ENCODE peak calls at places on chromosomes 16 and 17, in seven cellular contexts. E is PC-3, P is fibroblast of pulmonary artery, W is heart right ventricle, X is bronchial epithelial cell, G is AG09309, V is IMR-90. L is an unnamed sample.

GRCh38 chr17:19728114-19728495 is 11.7 kb upstream of the SLC47A2 start:
- DNase-seq in V (peak), E (peak), G (peak), W (peak), P (peak), X (peak), L (peak)

GRCh38 chr16:48330847-48331204 is 54.4 kb downstream of the SIAH1 start:
- DNase-seq in E (no peak), V (no peak), G (no peak), W (no peak), X (no peak), P (no peak), L (no peak)

GRCh38 chr17:68954146-68954971 is 833 bp downstream of the ABCA8 start:
- DNase-seq in W (no peak), P (peak), E (peak), V (peak), X (no peak), G (no peak), L (peak)

GRCh38 chr16:22204091-22204655 is 1.9 kb upstream of the EEF2K start:
- DNase-seq in G (no peak), P (no peak), X (no peak), W (no peak), E (no peak), V (no peak), L (no peak)

GRCh38 chr17:39563476-39563875 is 44.2 kb downstream of the NEUROD2 start:
- DNase-seq in W (no peak), V (no peak), G (no peak), E (no peak), P (peak), X (no peak), L (no peak)

GRCh38 chr16:57141822-57142631 is 43.8 kb downstream of the PSME3IP1 start:
- DNase-seq in G (no peak), E (no peak), V (no peak), P (no peak), W (no peak), X (peak), L (no peak)

GRCh38 chr16:57270221-57271062 is 14.0 kb downstream of the PLLP start:
- DNase-seq in G (no peak), W (no peak), P (no peak), E (no peak), V (no peak), X (no peak), L (no peak)

GRCh38 chr16:78005881-78006280 is 16.5 kb upstream of the CLEC3A start:
- DNase-seq in X (no peak), P (no peak), W (no peak), V (no peak), G (no peak), E (no peak), L (no peak)

GRCh38 chr16:2857451-2858244 is at the start of gene PRSS22:
- DNase-seq in E (peak), G (no peak), W (no peak), X (peak), V (peak), P (no peak), L (no peak)

GRCh38 chr17:20805751-20806150 is 226.2 kb downstream of the CDRT15L2 start:
- DNase-seq in W (no peak), E (no peak), G (no peak), V (no peak), P (no peak), X (peak), L (no peak)

DNA sequence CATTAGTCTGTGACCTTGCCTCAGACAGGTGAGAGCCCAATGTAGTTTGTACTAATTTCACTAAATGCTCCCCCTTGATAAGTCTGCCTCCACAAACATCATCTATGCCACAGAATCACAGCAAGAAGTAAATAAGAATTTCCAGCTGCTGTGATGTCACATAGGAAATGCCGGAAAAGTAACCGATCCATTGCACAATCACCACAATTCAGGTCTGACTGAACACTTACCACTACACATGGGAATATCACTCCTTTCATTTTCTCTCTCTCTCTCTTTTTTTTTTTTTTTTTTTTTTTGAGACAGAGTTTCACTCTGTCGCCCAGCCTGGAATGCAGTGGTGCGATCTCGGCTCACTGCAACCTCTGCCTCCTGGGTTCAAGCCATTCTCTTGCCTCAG is 79.0 kb upstream of the CDH11 start:
- DNase-seq in V (peak), W (no peak), G (no peak), X (peak), P (peak), E (no peak), L (no peak)
- H3K4me3 ChIP-seq in V (no peak), W (no peak), G (no peak), X (no peak), P (no peak), E (no peak), L (no peak)

DNA sequence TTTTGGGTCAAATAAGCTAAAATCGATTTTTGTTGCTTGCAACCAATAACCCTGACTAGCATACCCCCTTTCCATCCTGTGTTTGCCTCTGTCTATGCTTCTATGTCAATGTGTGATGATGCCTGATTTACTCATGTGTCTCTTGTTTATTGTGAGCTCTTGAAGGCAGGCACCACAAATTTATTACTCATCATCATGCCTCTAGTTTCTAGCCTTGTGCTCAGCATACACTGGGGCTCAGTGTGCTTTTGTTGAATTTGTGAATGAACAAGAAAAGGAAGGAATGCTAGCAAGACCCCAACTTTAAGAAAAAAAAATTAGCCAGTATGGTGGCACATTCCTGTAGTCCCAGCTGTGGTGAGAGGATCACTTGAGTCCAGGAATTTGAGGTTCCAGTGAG is 119.1 kb upstream of the GPR139 start:
- DNase-seq in V (no peak), W (no peak), G (no peak), X (no peak), P (no peak), E (no peak), L (no peak)
- H3K4me3 ChIP-seq in V (no peak), W (no peak), G (no peak), X (no peak), P (no peak), E (no peak), L (no peak)

GRCh38 chr17:17557796-17558195 is 33.7 kb downstream of the PEMT start:
- DNase-seq in V (no peak), P (no peak), G (no peak), X (no peak), W (peak), E (no peak), L (no peak)
- H3K4me3 ChIP-seq in V (no peak), P (no peak), G (no peak), X (no peak), W (no peak), E (no peak), L (no peak)

GRCh38 chr16:75310541-75310940 is 59.1 kb upstream of the BCAR1 start:
- DNase-seq in X (no peak), E (no peak), W (no peak), V (no peak), P (no peak), G (no peak), L (no peak)
- H3K4me3 ChIP-seq in X (no peak), E (no peak), W (no peak), V (no peak), P (no peak), G (no peak), L (no peak)

GRCh38 chr17:50949128-50950001 is 83.2 kb upstream of the TOB1 start:
- DNase-seq in X (no peak), W (no peak), E (no peak), G (no peak), V (no peak), P (no peak), L (no peak)
- H3K4me3 ChIP-seq in X (no peak), W (no peak), E (no peak), G (no peak), V (no peak), P (no peak), L (no peak)

GRCh38 chr17:7916383-7916677 is 241 bp upstream of the RNF227 start:
- DNase-seq in X (no peak), P (no peak), G (no peak), W (no peak), V (no peak), E (no peak), L (no peak)
- H3K4me3 ChIP-seq in X (peak), P (peak), G (peak), W (peak), V (peak), E (no peak), L (peak)

DNA sequence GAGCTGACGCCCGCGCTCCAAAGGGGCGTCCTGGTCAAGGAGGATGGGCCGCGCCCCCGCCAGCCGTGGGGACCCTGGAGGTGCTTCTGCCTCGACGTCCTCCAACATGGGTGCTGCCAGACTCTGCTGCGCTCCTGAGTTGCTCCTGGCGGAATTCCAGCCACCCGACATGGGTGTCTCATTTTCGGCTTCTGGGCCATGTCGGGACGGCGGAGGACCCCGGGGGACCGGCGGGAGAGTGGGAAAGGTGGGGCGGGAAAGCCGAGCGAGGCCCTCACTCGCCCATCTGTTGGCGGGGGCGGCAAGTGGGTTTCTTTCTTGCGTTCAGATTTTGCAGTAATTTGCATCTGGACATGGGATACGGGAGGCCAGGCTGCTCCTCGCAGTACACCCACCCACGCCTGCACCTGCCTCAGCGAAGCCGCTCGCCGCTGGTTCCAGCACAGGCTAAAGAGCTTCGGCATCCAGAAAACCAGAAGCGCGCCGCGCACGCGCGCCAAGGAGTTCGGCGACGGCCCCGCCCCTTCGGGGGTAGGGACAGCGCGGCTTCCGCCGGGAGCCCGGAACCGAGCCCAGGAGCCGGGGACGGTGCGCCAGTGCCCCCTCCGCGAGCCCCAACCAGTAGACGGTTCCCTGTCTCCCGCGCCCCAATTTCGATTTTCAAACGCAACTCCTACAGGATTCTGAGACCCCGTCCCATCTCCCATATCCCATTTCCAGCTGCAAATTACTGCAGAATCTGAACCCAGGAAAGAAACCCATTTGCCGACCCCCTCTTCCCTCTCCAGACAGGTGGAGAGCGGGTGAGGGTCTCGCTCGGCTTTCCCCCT is at the start of gene ARMC7:
- DNase-seq in W (peak), V (peak), E (peak), P (peak), X (peak), G (no peak), L (no peak)
- H3K4me3 ChIP-seq in W (peak), V (peak), E (peak), P (peak), X (peak), G (peak), L (peak)